ENCODE peak calls at places on chromosomes 3 and 15, in seven cellular contexts. Q, U, R, C, F, I and L are unnamed samples.

GRCh38 chr3:28240440-28240839 is 979 bp upstream of the CMC1 start:
- DNase-seq in Q (no peak), U (no peak), R (peak; percentile 49), C (no peak), F (peak; percentile 13), I (no peak), L (no peak)

GRCh38 chr15:57298204-57298603 is 78.1 kb upstream of the CGNL1 start:
- DNase-seq in Q (no peak), U (no peak), R (no peak), C (no peak), F (no peak), I (no peak), L (no peak)

GRCh38 chr3:154718058-154718457 is 288.1 kb upstream of the GPR149 start:
- DNase-seq in Q (no peak), U (no peak), R (no peak), C (no peak), F (no peak), I (no peak), L (no peak)

GRCh38 chr15:78838480-78838879 is 27.2 kb upstream of the ADAMTS7 start:
- DNase-seq in Q (no peak), U (no peak), R (no peak), C (no peak), F (no peak), I (no peak), L (no peak)

GRCh38 chr3:45139372-45139894 is 6.7 kb downstream of the CDCP1 start:
- DNase-seq in Q (no peak), U (no peak), R (no peak), C (no peak), F (no peak), I (no peak), L (no peak)

GRCh38 chr3:185825639-185826481 is 1.0 kb upstream of the IGF2BP2 start:
- DNase-seq in Q (peak; percentile 29), U (no peak), R (peak; percentile 68), C (peak; percentile 69), F (peak; percentile 36), I (no peak), L (peak; percentile 76)

GRCh38 chr15:101504373-101504772 is 14.9 kb upstream of the PCSK6 start:
- DNase-seq in Q (no peak), U (peak; percentile 68), R (no peak), C (no peak), F (no peak), I (no peak), L (no peak)

GRCh38 chr3:87350367-87351199 is 74.2 kb upstream of the POU1F1 start:
- DNase-seq in Q (peak; percentile 43), U (no peak), R (no peak), C (no peak), F (peak; percentile 21), I (peak; percentile 52), L (no peak)

GRCh38 chr3:51819709-51820406 is 40.8 kb upstream of the IQCF6 start:
- DNase-seq in Q (peak; percentile 6), U (peak; percentile 87), R (peak; percentile 72), C (no peak), F (no peak), I (no peak), L (no peak)

GRCh38 chr3:12188328-12188648 is 29.6 kb upstream of the TIMP4 start:
- DNase-seq in Q (no peak), U (no peak), R (no peak), C (no peak), F (no peak), I (no peak), L (no peak)

GRCh38 chr3:63613561-63613960 is 38.9 kb upstream of the SNTN start:
- DNase-seq in Q (no peak), U (no peak), R (no peak), C (no peak), F (no peak), I (no peak), L (no peak)

GRCh38 chr15:48559270-48559669 is 86.2 kb downstream of the FBN1 start:
- DNase-seq in Q (no peak), U (no peak), R (peak; percentile 53), C (peak; percentile 41), F (no peak), I (peak; percentile 41), L (no peak)

GRCh38 chr15:83108266-83109219 is 1.1 kb downstream of the TM6SF1 start:
- DNase-seq in Q (no peak), U (no peak), R (peak; percentile 26), C (no peak), F (no peak), I (no peak), L (peak; percentile 86)

GRCh38 chr15:63599401-63600000 is 2.3 kb downstream of the FBXL22 start:
- DNase-seq in Q (peak; percentile 74), U (peak; percentile 91), R (peak; percentile 43), C (no peak), F (peak; percentile 84), I (peak; percentile 50), L (peak; percentile 79)

GRCh38 chr3:66938338-66938963 is 59.7 kb upstream of the KBTBD8 start:
- DNase-seq in Q (peak; percentile 3), U (no peak), R (peak; percentile 75), C (peak; percentile 44), F (peak; percentile 65), I (peak; percentile 58), L (no peak)

GRCh38 chr3:126485956-126486884 is 10.5 kb upstream of the ZXDC start:
- DNase-seq in Q (no peak), U (no peak), R (no peak), C (no peak), F (no peak), I (no peak), L (no peak)

GRCh38 chr3:134374791-134375541 is 719 bp upstream of the AMOTL2 start:
- DNase-seq in Q (peak; percentile 61), U (no peak), R (peak; percentile 98), C (no peak), F (peak; percentile 72), I (peak; percentile 73), L (peak; percentile 68)

GRCh38 chr15:71082803-71083202 is 32.5 kb upstream of the THSD4 start:
- DNase-seq in Q (no peak), U (no peak), R (no peak), C (no peak), F (no peak), I (no peak), L (no peak)

GRCh38 chr3:98322686-98323085 is 31.0 kb upstream of the OR5K4 start:
- DNase-seq in Q (no peak), U (no peak), R (no peak), C (no peak), F (no peak), I (no peak), L (no peak)

GRCh38 chr3:172646439-172647015 is 64.3 kb downstream of the NCEH1 start:
- DNase-seq in Q (no peak), U (peak; percentile 55), R (no peak), C (peak; percentile 43), F (peak; percentile 68), I (peak; percentile 67), L (no peak)

GRCh38 chr3:31423522-31423921 is 109.2 kb upstream of the STT3B start:
- DNase-seq in Q (no peak), U (no peak), R (peak; percentile 47), C (no peak), F (no peak), I (peak; percentile 96), L (no peak)

GRCh38 chr15:73754461-73754860 is 1.3 kb upstream of the INSYN1 start:
- DNase-seq in Q (no peak), U (no peak), R (no peak), C (no peak), F (no peak), I (no peak), L (no peak)

GRCh38 chr3:27326211-27326948 is 42.8 kb downstream of the NEK10 start:
- DNase-seq in Q (no peak), U (no peak), R (no peak), C (no peak), F (no peak), I (no peak), L (no peak)

GRCh38 chr3:115245437-115245836 is 98.3 kb upstream of the ZBTB20 start:
- DNase-seq in Q (peak; percentile 69), U (no peak), R (peak; percentile 32), C (no peak), F (no peak), I (peak; percentile 95), L (no peak)

GRCh38 chr3:57709559-57709958 is 16.7 kb upstream of the DENND6A start:
- DNase-seq in Q (no peak), U (no peak), R (no peak), C (no peak), F (no peak), I (peak; percentile 89), L (no peak)

GRCh38 chr3:40312661-40313226 is 3.2 kb downstream of the EIF1B start:
- DNase-seq in Q (no peak), U (no peak), R (no peak), C (no peak), F (no peak), I (no peak), L (no peak)

GRCh38 chr3:168395551-168395950 is 299.8 kb upstream of the GOLIM4 start:
- DNase-seq in Q (no peak), U (no peak), R (no peak), C (no peak), F (no peak), I (no peak), L (no peak)

GRCh38 chr3:30227571-30228301 is 378.7 kb upstream of the TGFBR2 start:
- DNase-seq in Q (peak; percentile 25), U (no peak), R (no peak), C (no peak), F (no peak), I (peak; percentile 53), L (no peak)

GRCh38 chr3:143135150-143135549 is 15.6 kb downstream of the CHST2 start:
- DNase-seq in Q (peak; percentile 19), U (no peak), R (no peak), C (no peak), F (peak; percentile 15), I (peak; percentile 82), L (no peak)

GRCh38 chr3:49414753-49415152 is 2.5 kb downstream of the TCTA start:
- DNase-seq in Q (no peak), U (no peak), R (no peak), C (no peak), F (no peak), I (no peak), L (no peak)

GRCh38 chr15:58932791-58933310 is 628 bp downstream of the SLTM start:
- DNase-seq in Q (no peak), U (no peak), R (no peak), C (peak; percentile 79), F (no peak), I (no peak), L (no peak)

GRCh38 chr15:48191574-48192225 is at the start of gene CTXN2:
- DNase-seq in Q (no peak), U (no peak), R (peak; percentile 24), C (no peak), F (peak; percentile 78), I (peak; percentile 36), L (no peak)